ENCODE peak calls at places on chromosomes 4 and X, in four cellular contexts. D is GM12878, Q is spleen, Y is tibial artery. V is an unnamed sample. For H3K36me3, the result is how much of the 10 kb centered on the place peaks cover.

GRCh38 chr4:76090241-76090691 is 15.8 kb downstream of the ART3 start:
- DNase-seq in D (no peak), Q (no peak), Y (peak), V (peak)

GRCh38 chr4:123750044-123750443 is 353.4 kb downstream of the SPRY1 start:
- DNase-seq in Y (no peak), Q (no peak), D (no peak), V (no peak)

GRCh38 chrX:25737540-25737939 is 400.6 kb upstream of the MAGEB18 start:
- DNase-seq in Q (no peak), Y (no peak), D (no peak), V (no peak)

GRCh38 chrX:13253223-13253622 is 66.6 kb downstream of the ATXN3L start:
- DNase-seq in Y (no peak), Q (no peak), D (peak), V (peak)

GRCh38 chr4:185481390-185481789 is 9.9 kb upstream of the CCDC110 start:
- DNase-seq in Q (no peak), D (no peak), Y (no peak), V (no peak)

GRCh38 chrX:85111347-85111746 is 107.7 kb downstream of the APOOL start:
- DNase-seq in D (no peak), Y (no peak), Q (no peak), V (no peak)

GRCh38 chrX:29434939-29435338 is 780.4 kb upstream of the MAGEB2 start:
- DNase-seq in Q (no peak), Y (no peak), D (no peak), V (no peak)

GRCh38 chrX:107559506-107559905 is 68.8 kb upstream of the PRPS1 start:
- DNase-seq in Q (no peak), D (no peak), Y (no peak), V (no peak)

GRCh38 chrX:13700380-13700779 is 11.5 kb downstream of the RAB9A start:
- DNase-seq in D (no peak), Y (no peak), Q (no peak), V (no peak)

GRCh38 chr4:108601517-108601916 is 18.9 kb upstream of the RPL34 start:
- DNase-seq in Y (no peak), D (no peak), Q (no peak), V (no peak)

GRCh38 chr4:119106036-119107000 is 29.3 kb upstream of the MYOZ2 start:
- DNase-seq in Q (no peak), D (no peak), Y (no peak), V (no peak)

GRCh38 chr4:26073886-26074560 is 160.0 kb downstream of the SMIM20 start:
- DNase-seq in Q (no peak), D (no peak), Y (no peak), V (no peak)
- TF ChIP-seq CTCF in Q (no peak), D (no peak), Y (no peak), V (no peak)

DNA sequence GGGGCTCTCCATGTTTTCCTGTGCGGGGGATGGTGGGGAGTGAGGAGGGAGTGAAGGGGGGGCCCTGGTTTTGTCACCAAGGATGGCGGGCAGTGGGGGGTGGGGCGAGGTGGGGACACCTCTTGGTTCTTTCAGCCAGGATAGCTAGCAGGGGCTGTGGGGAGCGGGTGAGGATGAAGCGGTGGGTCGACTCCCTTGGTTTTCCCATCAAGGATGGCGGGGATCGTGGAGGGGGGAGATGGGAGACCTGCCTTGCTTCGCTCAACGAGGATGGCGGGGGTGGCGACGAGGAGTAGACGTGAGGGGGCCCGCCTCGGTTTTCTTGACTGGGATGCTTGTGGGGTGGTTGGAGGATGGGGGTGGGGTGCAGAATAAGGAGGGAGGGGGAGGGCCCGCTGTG is 633 bp downstream of the FHL1 start:
- DNase-seq in D (no peak), Q (no peak), Y (no peak), V (no peak)
- H3K4me3 ChIP-seq in D (no peak), Q (peak), Y (peak), V (no peak)

DNA sequence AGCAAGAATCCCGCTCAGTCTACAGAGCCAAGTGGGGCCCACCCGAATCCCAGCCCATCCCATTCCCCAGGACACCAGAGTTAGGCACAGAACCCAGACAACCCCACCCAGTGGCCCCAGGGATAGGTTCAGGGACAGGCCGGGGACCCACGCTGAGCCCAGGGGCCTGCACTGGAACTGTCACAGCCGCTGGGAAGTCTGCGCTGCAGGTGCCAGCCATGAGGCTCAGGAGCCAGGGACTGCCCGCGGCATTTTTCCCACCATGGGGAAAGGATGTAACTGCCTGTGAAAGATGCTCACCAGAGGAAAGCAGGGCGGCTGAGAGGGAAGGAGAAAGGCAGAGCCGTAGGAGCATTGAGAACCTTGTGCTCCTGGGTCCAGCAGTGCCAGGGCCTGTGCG is 12.0 kb downstream of the EVC2 start:
- DNase-seq in D (no peak), Y (no peak), Q (no peak), V (no peak)
- H3K36me3 ChIP-seq in D (under half), Y (under half), Q (under half), V (under half)

GRCh38 chr4:170128219-170128804 is 38.6 kb upstream of the AADAT start:
- DNase-seq in Y (no peak), D (no peak), Q (no peak), V (no peak)
- TF ChIP-seq CTCF in Y (no peak), D (no peak), Q (no peak), V (no peak)

GRCh38 chr4:169253087-169253675 is 17.6 kb downstream of the SH3RF1 start:
- DNase-seq in Q (no peak), Y (no peak), D (no peak), V (no peak)

GRCh38 chr4:169251291-169252235 is 19.2 kb downstream of the SH3RF1 start:
- DNase-seq in D (no peak), Q (no peak), Y (no peak), V (no peak)

GRCh38 chr4:169250796-169251195 is 20.0 kb downstream of the SH3RF1 start:
- DNase-seq in D (no peak), Q (no peak), Y (no peak), V (no peak)

GRCh38 chr4:169253904-169254303 is 16.9 kb downstream of the SH3RF1 start:
- DNase-seq in D (no peak), Y (no peak), Q (no peak), V (no peak)

DNA sequence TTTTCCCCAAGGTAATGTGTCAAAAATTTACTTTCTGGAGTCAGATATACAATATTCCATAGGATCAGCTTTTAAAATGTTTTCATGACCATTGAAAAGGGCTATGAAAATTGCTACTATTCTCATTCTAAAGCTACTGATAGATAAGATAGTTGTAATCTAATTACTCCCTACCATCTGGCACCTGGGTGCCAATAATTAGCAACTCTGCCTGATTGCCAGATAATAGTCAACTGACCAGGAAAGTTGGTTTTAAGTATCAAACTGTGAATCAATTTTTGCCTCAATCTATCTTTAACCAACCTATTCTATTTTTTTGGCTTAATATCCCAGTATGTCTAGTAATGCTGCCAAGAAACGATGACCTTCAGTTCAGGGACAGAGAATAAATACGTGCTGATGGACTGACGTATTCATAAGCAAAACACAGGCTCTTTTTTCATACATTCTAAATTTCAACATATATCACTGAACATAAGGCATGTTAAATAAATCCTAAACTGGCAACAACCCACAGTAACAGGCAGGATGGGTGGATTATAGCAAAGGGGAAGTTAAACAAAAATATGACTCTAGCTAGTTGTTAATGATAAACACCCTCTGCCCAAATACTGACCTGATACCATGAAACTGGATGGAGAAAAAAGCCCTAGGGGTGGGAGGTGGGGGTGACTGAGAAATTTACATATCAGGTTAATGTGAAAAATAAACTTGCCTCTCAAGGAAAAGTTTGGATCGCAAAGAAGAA is 18.2 kb downstream of the SH3RF1 start:
- DNase-seq in Q (no peak), Y (no peak), D (no peak), V (no peak)
- H3K4me3 ChIP-seq in Q (no peak), Y (no peak), D (no peak), V (no peak)

GRCh38 chr4:878796-879729 is 53.1 kb downstream of the GAK start:
- DNase-seq in Q (no peak), D (no peak), Y (no peak), V (no peak)

GRCh38 chr4:881709-882108 is 50.4 kb downstream of the GAK start:
- DNase-seq in D (no peak), Y (no peak), Q (no peak), V (no peak)

GRCh38 chr4:879730-880079 is 52.4 kb downstream of the GAK start:
- DNase-seq in D (peak), Q (no peak), Y (no peak), V (no peak)

GRCh38 chr4:882646-883045 is 49.5 kb downstream of the GAK start:
- DNase-seq in Q (no peak), D (no peak), Y (no peak), V (no peak)

GRCh38 chr4:880684-881405 is 51.3 kb downstream of the GAK start:
- DNase-seq in Q (no peak), Y (no peak), D (no peak), V (no peak)
- H3K36me3 ChIP-seq in Q (under half), Y (half or more), D (under half), V (under half)

GRCh38 chr4:72301759-72302158 is 267.3 kb downstream of the ADAMTS3 start:
- DNase-seq in Q (no peak), D (no peak), Y (no peak), V (no peak)

GRCh38 chr4:72290737-72291136 is 258.9 kb downstream of the NPFFR2 start:
- DNase-seq in D (no peak), Y (no peak), Q (no peak), V (no peak)

GRCh38 chr4:72300126-72300525 is 268.3 kb downstream of the NPFFR2 start:
- DNase-seq in D (no peak), Q (no peak), Y (no peak), V (no peak)

GRCh38 chr4:72295966-72296557 is 264.3 kb downstream of the NPFFR2 start:
- DNase-seq in D (no peak), Y (no peak), Q (no peak), V (no peak)
- TF ChIP-seq CTCF in D (peak), Y (peak), Q (peak), V (peak)